ENCODE peak calls at places on chromosomes 5 and 9, in ten cellular contexts. N is HEK293T; S is AG08395; B is colonic mucosa; X is EH; L is breast epithelium; K is OCI-LY7; C is Kasumi-1; U is D341Med; F is activated naive CD8-positive, alpha-beta T cell treated with anti-CD3 and anti-CD28 coated beads, Interleukin-2, amount 10 ng/mL, durations not matched to agents 7 days and 5 days. E is an unnamed sample.

GRCh38 chr9:13109781-13110180 is 169.7 kb downstream of the MPDZ start:
- DNase-seq in L (no peak), K (no peak), S (no peak), N (no peak), C (no peak), B (no peak), X (no peak), U (no peak), F (no peak), E (no peak)

GRCh38 chr5:174829511-174829864 is 105.1 kb downstream of the MSX2 start:
- DNase-seq in N (no peak), U (no peak), L (no peak), C (no peak), B (no peak), F (no peak), K (no peak), X (no peak), S (no peak), E (no peak)

GRCh38 chr5:141354900-141355469 is at the start of gene PCDHGA4:
- DNase-seq in S (no peak), K (peak), N (no peak), L (no peak), C (no peak), X (no peak), F (no peak), U (no peak), B (no peak), E (no peak)

GRCh38 chr5:29143266-29143665 is 2050.2 kb upstream of the CDH6 start:
- DNase-seq in L (no peak), F (no peak), U (peak), B (no peak), S (no peak), X (no peak), C (no peak), N (no peak), K (no peak), E (no peak)

GRCh38 chr5:9483251-9483650 is 62.6 kb downstream of the SEMA5A start:
- DNase-seq in K (no peak), N (no peak), F (no peak), B (no peak), S (no peak), C (no peak), L (no peak), X (peak), U (no peak), E (no peak)

GRCh38 chr5:120463991-120464626 is at the start of gene PRR16:
- DNase-seq in K (no peak), B (peak), N (peak), S (peak), C (peak), L (no peak), U (peak), F (peak), X (peak), E (no peak)

GRCh38 chr5:54793612-54794436 is 191.6 kb downstream of the ESM1 start:
- DNase-seq in U (no peak), C (no peak), X (peak), S (peak), L (no peak), N (no peak), K (no peak), B (no peak), F (no peak), E (no peak)

GRCh38 chr9:133507246-133507965 is 17.4 kb downstream of the MYMK start:
- DNase-seq in N (no peak), X (no peak), C (no peak), B (no peak), F (no peak), U (no peak), S (no peak), K (no peak), L (no peak), E (no peak)

GRCh38 chr5:132055441-132055807 is 5.0 kb upstream of the IL3 start:
- DNase-seq in U (peak), F (no peak), C (no peak), N (no peak), L (no peak), K (no peak), S (no peak), B (no peak), X (no peak), E (no peak)

GRCh38 chr9:109708507-109708945 is 71.5 kb upstream of the PALM2AKAP2 start:
- DNase-seq in K (no peak), C (no peak), F (no peak), U (no peak), N (no peak), X (peak), S (peak), L (no peak), B (no peak), E (no peak)

GRCh38 chr5:179221877-179222220 is 123.4 kb downstream of the ADAMTS2 start:
- DNase-seq in N (no peak), S (no peak), K (no peak), L (no peak), X (no peak), B (no peak), C (no peak), U (no peak), F (no peak), E (no peak)

GRCh38 chr5:78644741-78645300 is 3.8 kb downstream of the LHFPL2 start:
- DNase-seq in X (peak), N (no peak), U (no peak), L (no peak), B (no peak), C (no peak), S (no peak), F (no peak), K (no peak), E (no peak)

GRCh38 chr9:137339045-137339444 is 37.0 kb upstream of the NRARP start:
- DNase-seq in S (no peak), F (no peak), B (no peak), X (peak), L (no peak), U (no peak), N (no peak), C (no peak), K (no peak), E (no peak)

GRCh38 chr9:113578877-113579269 is 115.3 kb downstream of the RGS3 start:
- DNase-seq in C (peak), F (peak), N (no peak), K (peak), B (peak), U (no peak), X (peak), S (peak), L (peak), E (peak)

GRCh38 chr5:127561254-127561653 is 43.8 kb downstream of the PRRC1 start:
- DNase-seq in X (peak), F (no peak), L (no peak), U (no peak), B (no peak), N (no peak), C (no peak), K (no peak), S (peak), E (no peak)

GRCh38 chr5:175814676-175815075 is 56.7 kb upstream of the CPLX2 start:
- DNase-seq in N (no peak), B (no peak), U (no peak), L (no peak), C (no peak), K (no peak), X (peak), F (no peak), S (peak), E (no peak)

GRCh38 chr9:137150485-137151060 is 11.6 kb downstream of the GRIN1 start:
- DNase-seq in U (peak), F (no peak), S (no peak), K (peak), C (peak), L (no peak), N (peak), B (peak), X (peak), E (no peak)